ENCODE peak calls at places on chromosomes 2 and 18, in four cellular contexts. X is A549, G is K562, I is HepG2. Z is an unnamed sample.
A peak's percentile ranks its signal among the peaks of the same experiment; 100 is the strongest.

GRCh38 chr18:73549236-73549635 is 598.4 kb downstream of the FBXO15 start:
- DNase-seq in X (no peak), G (no peak), I (no peak), Z (no peak)

GRCh38 chr2:51710222-51710621 is 678.3 kb upstream of the NRXN1 start:
- DNase-seq in X (peak; percentile 23), G (peak; percentile 3), I (peak; percentile 18), Z (peak; percentile 57)

GRCh38 chr2:188395903-188396699 is 104.4 kb downstream of the GULP1 start:
- DNase-seq in X (no peak), G (no peak), I (no peak), Z (peak; percentile 32)

GRCh38 chr2:215796160-215796559 is 217.2 kb downstream of the MREG start:
- DNase-seq in X (no peak), G (no peak), I (no peak), Z (no peak)

GRCh38 chr2:128260239-128261138 is 58.2 kb downstream of the HS6ST1 start:
- DNase-seq in X (peak; percentile 21), G (no peak), I (peak; percentile 86), Z (peak; percentile 74)

GRCh38 chr2:152710713-152711112 is 6.5 kb downstream of the PRPF40A start:
- DNase-seq in X (no peak), G (no peak), I (no peak), Z (no peak)

GRCh38 chr2:65228249-65228750 is 669 bp downstream of the ACTR2 start:
- DNase-seq in X (no peak), G (no peak), I (peak; percentile 57), Z (no peak)

GRCh38 chr18:31512203-31512764 is 14.3 kb downstream of the DSG2 start:
- DNase-seq in X (peak; percentile 85), G (no peak), I (peak; percentile 97), Z (no peak)

GRCh38 chr2:142037051-142037450 is 93.8 kb downstream of the LRP1B start:
- DNase-seq in X (no peak), G (no peak), I (no peak), Z (no peak)

GRCh38 chr2:78985558-78985957 is 39.9 kb upstream of the REG3G start:
- DNase-seq in X (no peak), G (no peak), I (no peak), Z (no peak)

GRCh38 chr2:178392215-178392614 is 58.8 kb downstream of the PRKRA start:
- DNase-seq in X (no peak), G (no peak), I (no peak), Z (no peak)

GRCh38 chr2:106157416-106157815 is 36.7 kb downstream of the UXS1 start:
- DNase-seq in X (no peak), G (no peak), I (no peak), Z (no peak)

GRCh38 chr2:202718614-202719013 is 83.8 kb downstream of the FAM117B start:
- DNase-seq in X (peak; percentile 27), G (no peak), I (peak; percentile 43), Z (no peak)

GRCh38 chr2:118013221-118013723 is 598 bp downstream of the CCDC93 start:
- DNase-seq in X (no peak), G (peak; percentile 64), I (peak; percentile 44), Z (peak; percentile 47)

GRCh38 chr2:233201271-233202013 is 50.0 kb upstream of the ATG16L1 start:
- DNase-seq in X (no peak), G (no peak), I (no peak), Z (no peak)

DNA sequence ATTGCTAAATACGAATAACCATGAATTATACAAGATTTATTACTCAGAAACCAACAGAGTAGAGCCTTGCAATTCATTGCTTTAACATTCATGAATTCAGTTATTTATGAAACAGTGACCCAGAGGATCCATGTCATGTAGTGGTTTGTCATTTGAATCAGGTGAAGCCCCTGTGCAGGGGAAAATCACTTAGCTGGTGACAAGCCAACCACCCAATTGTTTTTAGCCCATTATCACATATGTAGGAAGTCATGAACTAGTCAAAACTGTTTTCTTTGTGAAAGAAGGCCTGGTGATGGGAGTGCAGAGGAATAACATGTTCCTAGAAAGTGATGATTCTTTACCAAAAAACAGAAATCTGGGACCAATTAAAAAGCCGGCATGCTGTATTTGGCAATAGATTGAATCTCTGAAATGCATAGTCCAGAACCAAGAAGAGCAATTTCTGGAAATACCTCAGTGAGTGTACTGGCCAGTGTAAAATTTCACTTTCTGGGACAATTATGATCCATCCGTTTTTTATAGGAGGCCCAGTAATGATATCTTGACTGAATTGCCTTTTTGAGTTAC is 70.3 kb downstream of the CRIM1 start:
- DNase-seq in X (no peak), G (no peak), I (no peak), Z (no peak)
- TF ChIP-seq NR3C1 in X (no peak), G (no peak), I (no peak), Z (no peak)

GRCh38 chr2:182245963-182246362 is 180.9 kb downstream of the PDE1A start:
- DNase-seq in X (no peak), G (no peak), I (no peak), Z (no peak)

GRCh38 chr2:182242561-182242960 is 184.3 kb downstream of the PDE1A start:
- DNase-seq in X (no peak), G (no peak), I (no peak), Z (no peak)

GRCh38 chr2:182241936-182242335 is 184.9 kb downstream of the PDE1A start:
- DNase-seq in X (no peak), G (no peak), I (no peak), Z (no peak)

DNA sequence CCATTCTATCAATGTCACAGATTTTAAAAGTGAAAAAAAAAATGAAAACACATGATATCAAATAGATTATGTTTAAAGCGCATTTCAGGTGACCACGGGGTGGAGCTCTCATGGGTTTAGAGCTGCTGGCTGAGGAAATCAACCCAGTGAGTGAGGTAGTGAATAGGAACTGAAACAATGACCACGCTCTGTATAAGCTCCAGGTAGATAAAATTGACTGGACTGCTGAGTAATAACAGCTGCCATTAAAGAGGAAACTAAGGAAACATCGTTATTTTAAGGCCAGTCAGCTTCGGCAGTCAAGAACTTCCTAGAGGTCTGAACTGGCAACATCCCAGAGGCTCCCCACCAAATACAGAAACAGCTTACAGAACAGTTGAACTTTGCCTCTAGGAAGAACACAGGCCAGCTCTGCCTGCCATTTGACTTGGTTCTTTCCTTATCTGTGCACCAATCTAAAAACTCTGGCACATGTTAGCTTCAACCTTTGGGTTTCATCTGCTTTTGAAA is 185.9 kb downstream of the PDE1A start:
- DNase-seq in X (peak; percentile 43), G (no peak), I (peak; percentile 55), Z (peak; percentile 31)
- TF ChIP-seq NR3C1 in X (no peak), G (no peak), I (no peak), Z (no peak)

GRCh38 chr2:1625281-1626001 is 118.9 kb downstream of the PXDN start:
- DNase-seq in X (no peak), G (no peak), I (no peak), Z (peak; percentile 89)
- TF ChIP-seq NR3C1 in X (no peak), G (no peak), I (no peak), Z (no peak)

DNA sequence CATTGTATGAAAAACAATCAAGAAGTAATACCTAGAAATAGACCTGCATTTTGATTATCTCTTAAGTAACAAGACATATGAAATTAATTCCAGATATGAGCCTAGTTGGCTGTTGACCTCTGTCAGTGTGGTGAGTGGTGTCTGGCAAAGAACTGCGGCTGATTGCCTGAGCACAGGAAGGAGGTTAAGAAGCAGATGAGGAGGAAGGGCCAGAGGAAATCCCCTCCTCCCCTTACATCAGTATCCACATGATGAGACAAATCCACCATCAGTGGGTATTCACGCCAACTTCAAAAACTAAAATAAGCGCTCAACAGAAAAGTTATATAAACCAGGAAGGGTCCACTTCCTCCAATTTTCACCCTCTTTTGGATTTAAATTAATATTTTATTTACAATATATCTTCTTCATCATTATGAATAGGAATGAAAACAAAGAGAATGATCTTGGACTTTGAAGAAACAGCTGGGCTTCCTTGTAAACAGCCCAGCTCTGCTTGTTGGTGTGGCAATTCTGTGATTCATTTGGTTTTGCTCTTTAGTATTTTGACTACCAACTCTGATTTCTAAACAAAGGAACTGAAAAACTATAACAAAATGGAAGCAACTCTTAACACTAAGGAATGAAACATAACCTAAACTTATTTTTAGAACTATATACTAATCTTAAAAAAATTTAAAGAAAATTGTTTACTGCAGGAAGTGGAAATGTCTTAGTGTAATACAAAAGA is 27.3 kb downstream of the RFTN2 start:
- DNase-seq in X (no peak), G (no peak), I (no peak), Z (no peak)
- TF ChIP-seq NR3C1 in X (no peak), G (no peak), I (no peak), Z (no peak)

DNA sequence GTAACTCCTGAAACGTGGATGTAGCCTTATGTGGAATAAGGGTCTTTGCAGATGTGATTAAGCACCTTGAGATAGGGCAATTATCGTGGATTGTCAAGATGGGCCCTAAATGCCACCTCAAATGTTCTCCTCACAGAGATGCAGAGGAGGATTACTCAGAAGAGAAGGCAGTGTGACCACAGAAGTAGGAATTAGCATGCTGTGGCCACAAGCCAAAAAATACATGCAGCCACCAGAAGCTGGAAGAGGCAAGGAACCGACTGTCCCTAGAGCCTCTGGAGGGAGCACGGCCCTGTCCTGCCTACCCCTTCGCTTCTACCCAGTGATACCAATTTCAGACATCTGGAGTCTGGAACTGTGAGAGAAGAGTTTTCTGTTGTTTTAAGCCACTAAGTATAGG is 47.3 kb upstream of the MGAT5 start:
- DNase-seq in X (no peak), G (no peak), I (no peak), Z (no peak)
- TF ChIP-seq NR3C1 in X (no peak), G (no peak), I (no peak), Z (no peak)

DNA sequence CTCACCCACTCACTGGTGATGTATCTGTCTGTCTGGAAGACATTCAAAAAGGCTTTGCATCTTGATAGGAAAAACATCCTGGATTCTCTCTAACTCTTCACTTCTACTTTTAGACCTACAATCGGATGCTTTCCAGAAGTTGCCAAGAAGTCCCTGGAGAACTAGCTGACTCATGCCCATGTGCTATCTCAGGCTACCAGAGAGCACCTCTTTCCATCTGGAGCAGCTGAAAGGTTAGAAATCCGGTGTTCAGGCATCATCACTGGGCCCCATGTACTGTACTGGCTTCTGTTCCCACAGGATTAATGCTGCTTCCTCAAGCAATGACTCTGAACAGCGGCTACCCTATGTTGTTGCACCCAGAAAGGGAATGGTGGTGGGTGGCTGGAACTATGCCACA is 259.0 kb downstream of the NBAS start:
- DNase-seq in X (no peak), G (peak; percentile 57), I (no peak), Z (no peak)
- TF ChIP-seq NR3C1 in X (no peak), G (no peak), I (no peak), Z (no peak)